ENCODE peak calls at places on chromosome 16, in five cellular contexts. F, K, R, G and X are unnamed samples.

GRCh38 chr16:51431517-51432241 is 280.6 kb upstream of the SALL1 start:
- DNase-seq in F (no peak), G (peak), K (peak), R (peak), X (peak)

GRCh38 chr16:63695347-63695746 is 1426.5 kb downstream of the CDH11 start:
- DNase-seq in K (no peak), R (no peak), F (no peak), G (no peak), X (peak)

GRCh38 chr16:75035410-75035968 is 36.7 kb downstream of the ZNRF1 start:
- DNase-seq in R (no peak), F (no peak), K (no peak), G (no peak), X (no peak)

GRCh38 chr16:83574388-83574787 is 233.4 kb upstream of the HSBP1 start:
- DNase-seq in K (peak), G (peak), R (no peak), F (no peak), X (no peak)

GRCh38 chr16:66483689-66484452 is 56.8 kb downstream of the BEAN1 start:
- DNase-seq in R (peak), G (peak), K (no peak), F (peak), X (peak)

GRCh38 chr16:49268667-49269066 is 13.0 kb downstream of the CBLN1 start:
- DNase-seq in R (no peak), F (no peak), K (no peak), G (no peak), X (no peak)

GRCh38 chr16:87527055-87527724 is 34.4 kb upstream of the ZCCHC14 start:
- DNase-seq in F (no peak), G (no peak), R (no peak), K (no peak), X (no peak)

GRCh38 chr16:78489072-78489471 is 389.6 kb downstream of the WWOX start:
- DNase-seq in F (no peak), K (no peak), G (no peak), R (no peak), X (no peak)

GRCh38 chr16:69055003-69055402 is 50.5 kb upstream of the HAS3 start:
- DNase-seq in K (no peak), G (no peak), R (no peak), F (no peak), X (no peak)

GRCh38 chr16:78606572-78606971 is 507.1 kb downstream of the WWOX start:
- DNase-seq in K (no peak), G (no peak), F (no peak), R (no peak), X (no peak)

GRCh38 chr16:74999683-75000480 is 1.1 kb downstream of the ZNRF1 start:
- DNase-seq in R (no peak), K (no peak), F (peak), G (no peak), X (peak)

GRCh38 chr16:86665319-86665675 is 86.9 kb downstream of the FOXL1 start:
- DNase-seq in K (no peak), R (no peak), G (no peak), F (no peak), X (no peak)

GRCh38 chr16:50668368-50669008 is 12.6 kb downstream of the SNX20 start:
- DNase-seq in R (no peak), G (no peak), F (peak), K (no peak), X (peak)

GRCh38 chr16:31265329-31266245 is 5.8 kb downstream of the ITGAM start:
- DNase-seq in K (no peak), G (peak), R (peak), F (no peak), X (no peak)

GRCh38 chr16:65336169-65336568 is 214.3 kb upstream of the CDH11 start:
- DNase-seq in F (no peak), G (no peak), K (peak), R (no peak), X (no peak)

GRCh38 chr16:25012525-25012991 is 2.6 kb downstream of the ARHGAP17 start:
- DNase-seq in K (peak), R (no peak), F (no peak), G (no peak), X (peak)

GRCh38 chr16:1331712-1332617 is 1.5 kb upstream of the BAIAP3 start:
- DNase-seq in F (peak), K (peak), G (peak), R (peak), X (peak)

GRCh38 chr16:11290102-11290893 is 9.2 kb upstream of the PRM1 start:
- DNase-seq in F (no peak), R (no peak), K (no peak), G (no peak), X (no peak)